ENCODE peak calls at places on chromosomes 7 and 10, in five cellular contexts. W is NCI-H524 treated with DMSO at 0.1 percent for 48 hours, Y is choroid plexus epithelial cell, F is HEK293T, Q is Right ventricle myocardium superior. K is an unnamed sample.

GRCh38 chr7:22414424-22414823 is 57.5 kb upstream of the RAPGEF5 start:
- DNase-seq in W (no peak), Y (no peak), F (no peak), Q (no peak), K (no peak)

GRCh38 chr10:15370741-15371701 is at the start of gene FAM171A1:
- DNase-seq in W (no peak), Y (peak; percentile 43), F (peak; percentile 79), Q (peak; percentile 74), K (peak; percentile 42)

GRCh38 chr7:69732203-69732602 is 133.9 kb downstream of the AUTS2 start:
- DNase-seq in W (no peak), Y (no peak), F (no peak), Q (no peak), K (no peak)

GRCh38 chr10:120979435-120980315 is 128.5 kb downstream of the WDR11 start:
- DNase-seq in W (no peak), Y (peak; percentile 2), F (peak; percentile 82), Q (no peak), K (no peak)

GRCh38 chr7:90238583-90238982 is 6.4 kb upstream of the CFAP69 start:
- DNase-seq in W (no peak), Y (no peak), F (no peak), Q (no peak), K (no peak)

GRCh38 chr7:29510028-29510427 is 53.6 kb upstream of the PRR15 start:
- DNase-seq in W (no peak), Y (no peak), F (no peak), Q (no peak), K (no peak)

GRCh38 chr10:15898046-15898445 is 37.7 kb upstream of the MINDY3 start:
- DNase-seq in W (no peak), Y (peak; percentile 57), F (peak; percentile 37), Q (no peak), K (no peak)

GRCh38 chr7:84188811-84189405 is 5.7 kb downstream of the SEMA3A start:
- DNase-seq in W (no peak), Y (peak; percentile 64), F (peak; percentile 6), Q (no peak), K (peak; percentile 5)

GRCh38 chr10:126704637-126705036 is 34.1 kb upstream of the C10orf90 start:
- DNase-seq in W (no peak), Y (no peak), F (no peak), Q (no peak), K (no peak)

GRCh38 chr10:133324198-133324792 is 12.4 kb downstream of the CALY start:
- DNase-seq in W (no peak), Y (peak; percentile 72), F (peak; percentile 79), Q (peak; percentile 76), K (peak; percentile 58)

GRCh38 chr10:17854044-17854652 is 45.0 kb downstream of the MRC1 start:
- DNase-seq in W (no peak), Y (no peak), F (no peak), Q (no peak), K (no peak)